ENCODE peak calls at places on chromosomes 7 and 10, in seven cellular contexts. One of them, this sample, is unnamed.

GRCh38 chr10:70457759-70458305 is 16.4 kb upstream of the NODAL start:
- DNase-seq in EL: no peak
- DNase-seq in GM06990: no peak
- DNase-seq in T-helper 2 cell: no peak
- DNase-seq in stimulated activated CD4-positive, alpha-beta T cell treated with anti-CD3 and anti-CD28 coated beads, Interleukin-2, amount 100 ng/mL, for 24 hours: no peak
- DNase-seq in T-helper 1 cell: no peak
- DNase-seq in fibroblast of the conjunctiva: no peak
- DNase-seq in this sample: no peak

GRCh38 chr7:1219516-1219915 is 13.2 kb upstream of the UNCX start:
- DNase-seq in GM06990: no peak
- DNase-seq in stimulated activated CD4-positive, alpha-beta T cell treated with anti-CD3 and anti-CD28 coated beads, Interleukin-2, amount 100 ng/mL, for 24 hours: no peak
- DNase-seq in T-helper 2 cell: no peak
- DNase-seq in EL: no peak
- DNase-seq in T-helper 1 cell: no peak
- DNase-seq in fibroblast of the conjunctiva: no peak
- DNase-seq in this sample: no peak

GRCh38 chr7:99808766-99809165 is 19.0 kb upstream of the CYP3A43 start:
- DNase-seq in T-helper 1 cell: no peak
- DNase-seq in stimulated activated CD4-positive, alpha-beta T cell treated with anti-CD3 and anti-CD28 coated beads, Interleukin-2, amount 100 ng/mL, for 24 hours: no peak
- DNase-seq in GM06990: no peak
- DNase-seq in EL: no peak
- DNase-seq in T-helper 2 cell: no peak
- DNase-seq in fibroblast of the conjunctiva: no peak
- DNase-seq in this sample: no peak

GRCh38 chr10:59432207-59432900 is 70.0 kb upstream of the FAM13C start:
- DNase-seq in T-helper 1 cell: no peak
- DNase-seq in T-helper 2 cell: no peak
- DNase-seq in GM06990: no peak
- DNase-seq in stimulated activated CD4-positive, alpha-beta T cell treated with anti-CD3 and anti-CD28 coated beads, Interleukin-2, amount 100 ng/mL, for 24 hours: no peak
- DNase-seq in EL: no peak
- DNase-seq in fibroblast of the conjunctiva: peak; percentile 1
- DNase-seq in this sample: no peak

GRCh38 chr10:122854648-122855047 is 9.0 kb upstream of the CUZD1 start:
- DNase-seq in T-helper 1 cell: no peak
- DNase-seq in fibroblast of the conjunctiva: no peak
- DNase-seq in stimulated activated CD4-positive, alpha-beta T cell treated with anti-CD3 and anti-CD28 coated beads, Interleukin-2, amount 100 ng/mL, for 24 hours: no peak
- DNase-seq in GM06990: no peak
- DNase-seq in EL: peak; percentile 92
- DNase-seq in T-helper 2 cell: no peak
- DNase-seq in this sample: no peak

GRCh38 chr10:21082206-21082605 is 185.1 kb upstream of the NEBL start:
- DNase-seq in stimulated activated CD4-positive, alpha-beta T cell treated with anti-CD3 and anti-CD28 coated beads, Interleukin-2, amount 100 ng/mL, for 24 hours: no peak
- DNase-seq in fibroblast of the conjunctiva: no peak
- DNase-seq in EL: no peak
- DNase-seq in T-helper 2 cell: no peak
- DNase-seq in T-helper 1 cell: no peak
- DNase-seq in GM06990: no peak
- DNase-seq in this sample: no peak

GRCh38 chr10:100647928-100648327 is 97.5 kb upstream of the PAX2 start:
- DNase-seq in fibroblast of the conjunctiva: no peak
- DNase-seq in stimulated activated CD4-positive, alpha-beta T cell treated with anti-CD3 and anti-CD28 coated beads, Interleukin-2, amount 100 ng/mL, for 24 hours: no peak
- DNase-seq in GM06990: no peak
- DNase-seq in T-helper 1 cell: no peak
- DNase-seq in T-helper 2 cell: no peak
- DNase-seq in EL: no peak
- DNase-seq in this sample: no peak

GRCh38 chr10:132460071-132460470 is 63.1 kb downstream of the PWWP2B start:
- DNase-seq in stimulated activated CD4-positive, alpha-beta T cell treated with anti-CD3 and anti-CD28 coated beads, Interleukin-2, amount 100 ng/mL, for 24 hours: no peak
- DNase-seq in fibroblast of the conjunctiva: no peak
- DNase-seq in EL: no peak
- DNase-seq in T-helper 2 cell: no peak
- DNase-seq in GM06990: no peak
- DNase-seq in T-helper 1 cell: no peak
- DNase-seq in this sample: no peak

GRCh38 chr7:42661312-42661711 is 250.6 kb downstream of the C7orf25 start:
- DNase-seq in T-helper 1 cell: no peak
- DNase-seq in fibroblast of the conjunctiva: peak; percentile 86
- DNase-seq in EL: peak; percentile 80
- DNase-seq in T-helper 2 cell: no peak
- DNase-seq in GM06990: no peak
- DNase-seq in stimulated activated CD4-positive, alpha-beta T cell treated with anti-CD3 and anti-CD28 coated beads, Interleukin-2, amount 100 ng/mL, for 24 hours: no peak
- DNase-seq in this sample: no peak

GRCh38 chr10:13659887-13660544 is 73.3 kb downstream of the PRPF18 start:
- DNase-seq in stimulated activated CD4-positive, alpha-beta T cell treated with anti-CD3 and anti-CD28 coated beads, Interleukin-2, amount 100 ng/mL, for 24 hours: peak; percentile 74
- DNase-seq in T-helper 2 cell: peak; percentile 49
- DNase-seq in GM06990: peak; percentile 42
- DNase-seq in EL: peak; percentile 63
- DNase-seq in T-helper 1 cell: peak; percentile 42
- DNase-seq in fibroblast of the conjunctiva: peak; percentile 26
- DNase-seq in this sample: peak; percentile 65

GRCh38 chr10:6162589-6163356 is 40.0 kb upstream of the PFKFB3 start:
- DNase-seq in EL: peak; percentile 39
- DNase-seq in T-helper 1 cell: no peak
- DNase-seq in fibroblast of the conjunctiva: no peak
- DNase-seq in stimulated activated CD4-positive, alpha-beta T cell treated with anti-CD3 and anti-CD28 coated beads, Interleukin-2, amount 100 ng/mL, for 24 hours: no peak
- DNase-seq in T-helper 2 cell: no peak
- DNase-seq in GM06990: no peak
- DNase-seq in this sample: no peak

GRCh38 chr7:80047856-80048459 is 86.7 kb upstream of the GNAI1 start:
- DNase-seq in fibroblast of the conjunctiva: no peak
- DNase-seq in GM06990: no peak
- DNase-seq in T-helper 2 cell: no peak
- DNase-seq in EL: no peak
- DNase-seq in stimulated activated CD4-positive, alpha-beta T cell treated with anti-CD3 and anti-CD28 coated beads, Interleukin-2, amount 100 ng/mL, for 24 hours: no peak
- DNase-seq in T-helper 1 cell: no peak
- DNase-seq in this sample: no peak

GRCh38 chr10:80165173-80165572 is 32.6 kb downstream of the PLAC9 start:
- DNase-seq in EL: peak; percentile 67
- DNase-seq in fibroblast of the conjunctiva: no peak
- DNase-seq in T-helper 1 cell: no peak
- DNase-seq in stimulated activated CD4-positive, alpha-beta T cell treated with anti-CD3 and anti-CD28 coated beads, Interleukin-2, amount 100 ng/mL, for 24 hours: no peak
- DNase-seq in GM06990: no peak
- DNase-seq in T-helper 2 cell: no peak
- DNase-seq in this sample: no peak

GRCh38 chr7:132815696-132816334 is 239.5 kb upstream of the PLXNA4 start:
- DNase-seq in EL: peak; percentile 2
- DNase-seq in GM06990: no peak
- DNase-seq in fibroblast of the conjunctiva: no peak
- DNase-seq in T-helper 1 cell: no peak
- DNase-seq in stimulated activated CD4-positive, alpha-beta T cell treated with anti-CD3 and anti-CD28 coated beads, Interleukin-2, amount 100 ng/mL, for 24 hours: no peak
- DNase-seq in T-helper 2 cell: no peak
- DNase-seq in this sample: no peak

GRCh38 chr7:98365863-98366561 is 34.9 kb downstream of the BAIAP2L1 start:
- DNase-seq in GM06990: no peak
- DNase-seq in stimulated activated CD4-positive, alpha-beta T cell treated with anti-CD3 and anti-CD28 coated beads, Interleukin-2, amount 100 ng/mL, for 24 hours: no peak
- DNase-seq in EL: no peak
- DNase-seq in T-helper 1 cell: no peak
- DNase-seq in T-helper 2 cell: no peak
- DNase-seq in fibroblast of the conjunctiva: no peak
- DNase-seq in this sample: no peak

GRCh38 chr10:74863508-74863907 is 37.1 kb downstream of the KAT6B start:
- DNase-seq in fibroblast of the conjunctiva: no peak
- DNase-seq in T-helper 1 cell: no peak
- DNase-seq in T-helper 2 cell: no peak
- DNase-seq in stimulated activated CD4-positive, alpha-beta T cell treated with anti-CD3 and anti-CD28 coated beads, Interleukin-2, amount 100 ng/mL, for 24 hours: no peak
- DNase-seq in GM06990: no peak
- DNase-seq in EL: peak; percentile 33
- DNase-seq in this sample: no peak

GRCh38 chr10:113007343-113007771 is 57.3 kb downstream of the TCF7L2 start:
- DNase-seq in stimulated activated CD4-positive, alpha-beta T cell treated with anti-CD3 and anti-CD28 coated beads, Interleukin-2, amount 100 ng/mL, for 24 hours: peak; percentile 14
- DNase-seq in fibroblast of the conjunctiva: no peak
- DNase-seq in GM06990: no peak
- DNase-seq in T-helper 2 cell: peak; percentile 13
- DNase-seq in T-helper 1 cell: peak; percentile 35
- DNase-seq in EL: no peak
- DNase-seq in this sample: no peak

GRCh38 chr10:12056758-12057157 is 12.0 kb upstream of the DHTKD1 start:
- DNase-seq in T-helper 1 cell: no peak
- DNase-seq in stimulated activated CD4-positive, alpha-beta T cell treated with anti-CD3 and anti-CD28 coated beads, Interleukin-2, amount 100 ng/mL, for 24 hours: no peak
- DNase-seq in T-helper 2 cell: no peak
- DNase-seq in EL: no peak
- DNase-seq in fibroblast of the conjunctiva: no peak
- DNase-seq in GM06990: no peak
- DNase-seq in this sample: no peak

GRCh38 chr10:97689637-97690036 is 2.6 kb upstream of the AVPI1 start:
- DNase-seq in T-helper 2 cell: no peak
- DNase-seq in T-helper 1 cell: no peak
- DNase-seq in stimulated activated CD4-positive, alpha-beta T cell treated with anti-CD3 and anti-CD28 coated beads, Interleukin-2, amount 100 ng/mL, for 24 hours: no peak
- DNase-seq in fibroblast of the conjunctiva: peak; percentile 78
- DNase-seq in GM06990: no peak
- DNase-seq in EL: peak; percentile 97
- DNase-seq in this sample: no peak

GRCh38 chr7:35505031-35505430 is 189.9 kb downstream of the HERPUD2 start:
- DNase-seq in stimulated activated CD4-positive, alpha-beta T cell treated with anti-CD3 and anti-CD28 coated beads, Interleukin-2, amount 100 ng/mL, for 24 hours: no peak
- DNase-seq in fibroblast of the conjunctiva: no peak
- DNase-seq in T-helper 2 cell: no peak
- DNase-seq in T-helper 1 cell: no peak
- DNase-seq in GM06990: no peak
- DNase-seq in EL: no peak
- DNase-seq in this sample: no peak

GRCh38 chr7:149569025-149569725 is 71.6 kb upstream of the ZNF746 start:
- DNase-seq in GM06990: no peak
- DNase-seq in fibroblast of the conjunctiva: no peak
- DNase-seq in EL: no peak
- DNase-seq in T-helper 1 cell: no peak
- DNase-seq in T-helper 2 cell: no peak
- DNase-seq in stimulated activated CD4-positive, alpha-beta T cell treated with anti-CD3 and anti-CD28 coated beads, Interleukin-2, amount 100 ng/mL, for 24 hours: no peak
- DNase-seq in this sample: no peak

GRCh38 chr10:78817361-78817760 is 251.4 kb upstream of the ZMIZ1 start:
- DNase-seq in T-helper 2 cell: no peak
- DNase-seq in stimulated activated CD4-positive, alpha-beta T cell treated with anti-CD3 and anti-CD28 coated beads, Interleukin-2, amount 100 ng/mL, for 24 hours: no peak
- DNase-seq in GM06990: no peak
- DNase-seq in T-helper 1 cell: no peak
- DNase-seq in fibroblast of the conjunctiva: no peak
- DNase-seq in EL: no peak
- DNase-seq in this sample: no peak

GRCh38 chr7:19294629-19295028 is 149.4 kb upstream of the FERD3L start:
- DNase-seq in T-helper 2 cell: no peak
- DNase-seq in GM06990: no peak
- DNase-seq in EL: peak; percentile 9
- DNase-seq in T-helper 1 cell: no peak
- DNase-seq in fibroblast of the conjunctiva: peak; percentile 8
- DNase-seq in stimulated activated CD4-positive, alpha-beta T cell treated with anti-CD3 and anti-CD28 coated beads, Interleukin-2, amount 100 ng/mL, for 24 hours: no peak
- DNase-seq in this sample: no peak

GRCh38 chr10:36499696-36500095 is 625.7 kb upstream of the ANKRD30A start:
- DNase-seq in T-helper 2 cell: no peak
- DNase-seq in GM06990: no peak
- DNase-seq in fibroblast of the conjunctiva: no peak
- DNase-seq in EL: peak; percentile 2
- DNase-seq in stimulated activated CD4-positive, alpha-beta T cell treated with anti-CD3 and anti-CD28 coated beads, Interleukin-2, amount 100 ng/mL, for 24 hours: no peak
- DNase-seq in T-helper 1 cell: no peak
- DNase-seq in this sample: no peak

GRCh38 chr10:43316988-43317387 is 50.1 kb upstream of the RASGEF1A start:
- DNase-seq in fibroblast of the conjunctiva: no peak
- DNase-seq in EL: no peak
- DNase-seq in T-helper 1 cell: no peak
- DNase-seq in stimulated activated CD4-positive, alpha-beta T cell treated with anti-CD3 and anti-CD28 coated beads, Interleukin-2, amount 100 ng/mL, for 24 hours: no peak
- DNase-seq in GM06990: no peak
- DNase-seq in T-helper 2 cell: no peak
- DNase-seq in this sample: no peak

GRCh38 chr10:130804281-130804680 is 507.2 kb downstream of the TCERG1L start:
- DNase-seq in EL: no peak
- DNase-seq in GM06990: no peak
- DNase-seq in T-helper 2 cell: no peak
- DNase-seq in stimulated activated CD4-positive, alpha-beta T cell treated with anti-CD3 and anti-CD28 coated beads, Interleukin-2, amount 100 ng/mL, for 24 hours: no peak
- DNase-seq in T-helper 1 cell: no peak
- DNase-seq in fibroblast of the conjunctiva: no peak
- DNase-seq in this sample: no peak

GRCh38 chr10:104067525-104067924 is 18.2 kb downstream of the COL17A1 start:
- DNase-seq in stimulated activated CD4-positive, alpha-beta T cell treated with anti-CD3 and anti-CD28 coated beads, Interleukin-2, amount 100 ng/mL, for 24 hours: no peak
- DNase-seq in EL: no peak
- DNase-seq in GM06990: no peak
- DNase-seq in T-helper 2 cell: no peak
- DNase-seq in fibroblast of the conjunctiva: no peak
- DNase-seq in T-helper 1 cell: no peak
- DNase-seq in this sample: no peak

GRCh38 chr10:102118867-102119266 is 1.3 kb downstream of the LDB1 start:
- DNase-seq in fibroblast of the conjunctiva: no peak
- DNase-seq in T-helper 1 cell: no peak
- DNase-seq in stimulated activated CD4-positive, alpha-beta T cell treated with anti-CD3 and anti-CD28 coated beads, Interleukin-2, amount 100 ng/mL, for 24 hours: peak; percentile 31
- DNase-seq in T-helper 2 cell: no peak
- DNase-seq in EL: peak; percentile 37
- DNase-seq in GM06990: peak; percentile 34
- DNase-seq in this sample: no peak

GRCh38 chr10:3893904-3894563 is 109.0 kb upstream of the KLF6 start:
- DNase-seq in GM06990: no peak
- DNase-seq in T-helper 1 cell: no peak
- DNase-seq in fibroblast of the conjunctiva: no peak
- DNase-seq in stimulated activated CD4-positive, alpha-beta T cell treated with anti-CD3 and anti-CD28 coated beads, Interleukin-2, amount 100 ng/mL, for 24 hours: no peak
- DNase-seq in EL: no peak
- DNase-seq in T-helper 2 cell: no peak
- DNase-seq in this sample: no peak

GRCh38 chr10:54284526-54285193 is 516.4 kb downstream of the PCDH15 start:
- DNase-seq in EL: no peak
- DNase-seq in T-helper 2 cell: no peak
- DNase-seq in T-helper 1 cell: no peak
- DNase-seq in fibroblast of the conjunctiva: no peak
- DNase-seq in GM06990: no peak
- DNase-seq in stimulated activated CD4-positive, alpha-beta T cell treated with anti-CD3 and anti-CD28 coated beads, Interleukin-2, amount 100 ng/mL, for 24 hours: no peak
- DNase-seq in this sample: no peak

GRCh38 chr7:131182446-131183075 is 145.1 kb upstream of the MKLN1 start:
- DNase-seq in stimulated activated CD4-positive, alpha-beta T cell treated with anti-CD3 and anti-CD28 coated beads, Interleukin-2, amount 100 ng/mL, for 24 hours: no peak
- DNase-seq in fibroblast of the conjunctiva: no peak
- DNase-seq in T-helper 2 cell: no peak
- DNase-seq in T-helper 1 cell: no peak
- DNase-seq in GM06990: no peak
- DNase-seq in EL: no peak
- DNase-seq in this sample: no peak

GRCh38 chr10:96502561-96503267 is 11.0 kb downstream of the TLL2 start:
- DNase-seq in T-helper 2 cell: no peak
- DNase-seq in EL: no peak
- DNase-seq in T-helper 1 cell: no peak
- DNase-seq in GM06990: no peak
- DNase-seq in stimulated activated CD4-positive, alpha-beta T cell treated with anti-CD3 and anti-CD28 coated beads, Interleukin-2, amount 100 ng/mL, for 24 hours: no peak
- DNase-seq in fibroblast of the conjunctiva: no peak
- DNase-seq in this sample: no peak

GRCh38 chr7:25314729-25315267 is 86.5 kb upstream of the NPVF start:
- DNase-seq in T-helper 2 cell: no peak
- DNase-seq in EL: no peak
- DNase-seq in fibroblast of the conjunctiva: no peak
- DNase-seq in T-helper 1 cell: no peak
- DNase-seq in GM06990: no peak
- DNase-seq in stimulated activated CD4-positive, alpha-beta T cell treated with anti-CD3 and anti-CD28 coated beads, Interleukin-2, amount 100 ng/mL, for 24 hours: no peak
- DNase-seq in this sample: no peak

GRCh38 chr10:72316386-72316700 is 38.4 kb downstream of the DNAJB12 start:
- DNase-seq in fibroblast of the conjunctiva: no peak
- DNase-seq in GM06990: no peak
- DNase-seq in EL: no peak
- DNase-seq in stimulated activated CD4-positive, alpha-beta T cell treated with anti-CD3 and anti-CD28 coated beads, Interleukin-2, amount 100 ng/mL, for 24 hours: no peak
- DNase-seq in T-helper 2 cell: no peak
- DNase-seq in T-helper 1 cell: no peak
- DNase-seq in this sample: no peak

GRCh38 chr7:957418-958220 is 3.1 kb upstream of the ADAP1 start:
- DNase-seq in GM06990: no peak
- DNase-seq in T-helper 2 cell: no peak
- DNase-seq in stimulated activated CD4-positive, alpha-beta T cell treated with anti-CD3 and anti-CD28 coated beads, Interleukin-2, amount 100 ng/mL, for 24 hours: no peak
- DNase-seq in T-helper 1 cell: no peak
- DNase-seq in fibroblast of the conjunctiva: no peak
- DNase-seq in EL: no peak
- DNase-seq in this sample: no peak

GRCh38 chr7:1520574-1521234 is 9.8 kb upstream of the MAFK start:
- DNase-seq in fibroblast of the conjunctiva: peak; percentile 37
- DNase-seq in EL: peak; percentile 86
- DNase-seq in GM06990: no peak
- DNase-seq in T-helper 1 cell: no peak
- DNase-seq in T-helper 2 cell: no peak
- DNase-seq in stimulated activated CD4-positive, alpha-beta T cell treated with anti-CD3 and anti-CD28 coated beads, Interleukin-2, amount 100 ng/mL, for 24 hours: no peak
- DNase-seq in this sample: no peak